ENCODE peak calls at places on chromosomes 13 and 19, in seven cellular contexts. M is left ventricle myocardium inferior, T is astrocyte of the spinal cord, L is Peyer's patch, R is coronary artery, P is kidney epithelial cell, H is SK-N-SH. Z is an unnamed sample.

GRCh38 chr19:4474504-4475136 is 2.5 kb downstream of the HDGFL2 start:
- DNase-seq in M (no peak), T (peak), L (no peak), R (no peak), P (no peak), H (peak), Z (peak)

GRCh38 chr19:49690656-49691242 is at the start of gene CPT1C:
- DNase-seq in M (peak), T (peak), L (peak), R (no peak), P (no peak), H (peak), Z (peak)

GRCh38 chr19:33463194-33463593 is 58.4 kb downstream of the PEPD start:
- DNase-seq in M (no peak), T (no peak), L (no peak), R (no peak), P (no peak), H (no peak), Z (no peak)

GRCh38 chr13:93559718-93560117 is 333.1 kb downstream of the GPC6 start:
- DNase-seq in M (no peak), T (peak), L (no peak), R (no peak), P (peak), H (no peak), Z (no peak)

GRCh38 chr19:30049844-30050667 is 108.0 kb downstream of the URI1 start:
- DNase-seq in M (no peak), T (no peak), L (no peak), R (no peak), P (no peak), H (peak), Z (no peak)

GRCh38 chr19:14114854-14115253 is 2.7 kb downstream of the PRKACA start:
- DNase-seq in M (peak), T (no peak), L (peak), R (no peak), P (no peak), H (peak), Z (no peak)

GRCh38 chr13:102799544-102800144 is 725 bp downstream of the BIVM start:
- DNase-seq in M (no peak), T (peak), L (peak), R (peak), P (no peak), H (peak), Z (no peak)

GRCh38 chr19:16062789-16063188 is 13.5 kb upstream of the TPM4 start:
- DNase-seq in M (no peak), T (no peak), L (peak), R (no peak), P (no peak), H (peak), Z (peak)

GRCh38 chr19:40672038-40672437 is 18.4 kb downstream of the NUMBL start:
- DNase-seq in M (no peak), T (no peak), L (no peak), R (no peak), P (no peak), H (no peak), Z (no peak)

GRCh38 chr13:30026093-30026492 is 175.7 kb upstream of the UBL3 start:
- DNase-seq in M (no peak), T (peak), L (no peak), R (no peak), P (no peak), H (no peak), Z (no peak)

GRCh38 chr13:29676941-29677452 is 81.5 kb upstream of the SLC7A1 start:
- DNase-seq in M (no peak), T (peak), L (peak), R (no peak), P (no peak), H (no peak), Z (no peak)

GRCh38 chr19:39516270-39516669 is 1.3 kb downstream of the SELENOV start:
- DNase-seq in M (no peak), T (no peak), L (no peak), R (no peak), P (no peak), H (no peak), Z (no peak)

GRCh38 chr19:5903502-5904301 is at the start of gene NDUFA11:
- DNase-seq in M (peak), T (peak), L (peak), R (peak), P (peak), H (peak), Z (peak)

GRCh38 chr13:80783926-80784325 is 443.0 kb upstream of the SPRY2 start:
- DNase-seq in M (no peak), T (peak), L (no peak), R (no peak), P (peak), H (no peak), Z (no peak)

GRCh38 chr19:29404951-29405727 is 120.7 kb upstream of the VSTM2B start:
- DNase-seq in M (no peak), T (no peak), L (no peak), R (no peak), P (no peak), H (no peak), Z (peak)

GRCh38 chr19:5018224-5019015 is 49.5 kb downstream of the KDM4B start:
- DNase-seq in M (no peak), T (peak), L (no peak), R (no peak), P (no peak), H (no peak), Z (no peak)

GRCh38 chr13:45512148-45512498 is 47.4 kb downstream of the COG3 start:
- DNase-seq in M (no peak), T (no peak), L (no peak), R (no peak), P (no peak), H (no peak), Z (no peak)

GRCh38 chr19:47661161-47661560 is 52.1 kb upstream of the EHD2 start:
- DNase-seq in M (no peak), T (no peak), L (no peak), R (no peak), P (no peak), H (no peak), Z (no peak)

GRCh38 chr19:17248011-17248776 is 2.5 kb upstream of the NR2F6 start:
- DNase-seq in M (no peak), T (no peak), L (peak), R (no peak), P (no peak), H (no peak), Z (no peak)

GRCh38 chr13:19782049-19782726 is 557 bp downstream of the PSPC1 start:
- DNase-seq in M (peak), T (peak), L (peak), R (peak), P (no peak), H (peak), Z (peak)

GRCh38 chr13:95343944-95344343 is 42.7 kb upstream of the ABCC4 start:
- DNase-seq in M (no peak), T (no peak), L (no peak), R (no peak), P (no peak), H (no peak), Z (no peak)

GRCh38 chr13:111461445-111462149 is 141.2 kb downstream of the TEX29 start:
- DNase-seq in M (no peak), T (no peak), L (peak), R (peak), P (no peak), H (no peak), Z (no peak)

GRCh38 chr13:40502236-40502635 is 164.2 kb downstream of the FOXO1 start:
- DNase-seq in M (no peak), T (peak), L (no peak), R (no peak), P (no peak), H (no peak), Z (no peak)

GRCh38 chr19:7476941-7477494 is 11.8 kb downstream of the PEX11G start:
- DNase-seq in M (no peak), T (no peak), L (no peak), R (no peak), P (no peak), H (peak), Z (no peak)

GRCh38 chr19:7978196-7978825 is 27.1 kb downstream of the ELAVL1 start:
- DNase-seq in M (no peak), T (no peak), L (no peak), R (no peak), P (no peak), H (no peak), Z (no peak)

GRCh38 chr13:74931698-74932433 is 550.1 kb downstream of the TBC1D4 start:
- DNase-seq in M (no peak), T (no peak), L (no peak), R (no peak), P (no peak), H (peak), Z (no peak)

GRCh38 chr13:30520571-30520970 is 54.8 kb upstream of the HMGB1 start:
- DNase-seq in M (no peak), T (peak), L (no peak), R (no peak), P (no peak), H (no peak), Z (no peak)

GRCh38 chr19:28074773-28075172 is 1138.2 kb downstream of the UQCRFS1 start:
- DNase-seq in M (no peak), T (no peak), L (no peak), R (no peak), P (no peak), H (no peak), Z (no peak)

GRCh38 chr19:4652075-4652474 is 12.8 kb downstream of the TNFAIP8L1 start:
- DNase-seq in M (no peak), T (no peak), L (no peak), R (no peak), P (no peak), H (no peak), Z (no peak)

GRCh38 chr19:42596391-42597071 is 1.8 kb upstream of the CEACAM8 start:
- DNase-seq in M (no peak), T (no peak), L (peak), R (no peak), P (no peak), H (peak), Z (peak)

GRCh38 chr19:28737021-28737525 is 475.9 kb downstream of the UQCRFS1 start:
- DNase-seq in M (no peak), T (peak), L (no peak), R (no peak), P (no peak), H (no peak), Z (no peak)

GRCh38 chr19:55640043-55640576 is 692 bp upstream of the ZNF580 start:
- DNase-seq in M (peak), T (peak), L (peak), R (peak), P (no peak), H (peak), Z (peak)
- TF ChIP-seq CTCF in M (peak), T (peak), L (no peak), R (peak), P (peak), H (peak), Z (peak)

DNA sequence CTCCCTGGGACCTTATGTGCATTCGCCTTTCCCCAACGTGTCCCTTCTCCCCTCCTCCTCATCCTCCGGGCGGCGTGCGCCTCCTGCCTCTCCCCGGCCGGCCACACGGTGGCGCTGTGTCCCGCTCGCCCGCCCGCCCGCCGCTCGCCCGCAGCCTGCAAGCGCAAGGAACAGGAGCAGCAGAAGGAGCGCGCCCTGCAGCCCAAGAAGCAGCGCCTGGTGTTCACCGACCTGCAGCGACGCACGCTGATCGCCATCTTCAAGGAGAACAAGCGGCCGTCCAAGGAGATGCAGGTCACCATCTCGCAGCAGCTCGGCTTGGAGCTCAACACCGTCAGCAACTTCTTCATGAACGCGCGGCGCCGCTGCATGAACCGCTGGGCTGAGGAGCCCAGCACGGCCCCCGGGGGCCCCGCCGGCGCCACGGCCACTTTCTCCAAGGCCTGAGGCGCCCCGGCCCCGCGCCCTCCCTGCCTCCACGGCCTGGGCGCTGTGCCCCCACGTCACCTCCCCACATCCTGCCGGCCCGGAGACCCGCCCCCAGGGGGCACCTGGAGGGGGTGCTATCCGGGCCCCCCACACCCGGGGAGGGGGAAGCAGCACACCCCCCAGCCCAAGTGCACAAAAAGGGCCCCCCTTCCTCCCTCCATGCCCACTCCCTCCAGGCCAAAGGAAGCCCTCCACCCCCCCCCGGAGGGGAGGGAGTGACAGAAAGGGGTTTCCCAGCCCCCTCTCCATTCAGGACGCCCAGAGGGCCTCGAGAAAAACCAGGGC is 21.9 kb downstream of the ONECUT3 start:
- DNase-seq in M (no peak), T (no peak), L (no peak), R (no peak), P (no peak), H (peak), Z (no peak)
- TF ChIP-seq CTCF in M (peak), T (peak), L (no peak), R (no peak), P (peak), H (peak), Z (peak)

GRCh38 chr19:1862068-1862423 is 1.3 kb downstream of the KLF16 start:
- DNase-seq in M (no peak), T (no peak), L (no peak), R (no peak), P (no peak), H (no peak), Z (no peak)
- TF ChIP-seq CTCF in M (no peak), T (no peak), L (no peak), R (no peak), P (no peak), H (no peak), Z (no peak)

GRCh38 chr19:11138659-11139526 is 16.7 kb downstream of the SPC24 start:
- DNase-seq in M (peak), T (peak), L (peak), R (peak), P (peak), H (peak), Z (peak)

GRCh38 chr19:11145147-11145924 is 10.2 kb downstream of the SPC24 start:
- DNase-seq in M (no peak), T (no peak), L (no peak), R (no peak), P (no peak), H (no peak), Z (no peak)

GRCh38 chr19:11142528-11143171 is 12.9 kb downstream of the SPC24 start:
- DNase-seq in M (peak), T (peak), L (peak), R (peak), P (peak), H (peak), Z (peak)

GRCh38 chr19:11140896-11141295 is 14.7 kb downstream of the SPC24 start:
- DNase-seq in M (no peak), T (no peak), L (no peak), R (no peak), P (no peak), H (no peak), Z (no peak)

DNA sequence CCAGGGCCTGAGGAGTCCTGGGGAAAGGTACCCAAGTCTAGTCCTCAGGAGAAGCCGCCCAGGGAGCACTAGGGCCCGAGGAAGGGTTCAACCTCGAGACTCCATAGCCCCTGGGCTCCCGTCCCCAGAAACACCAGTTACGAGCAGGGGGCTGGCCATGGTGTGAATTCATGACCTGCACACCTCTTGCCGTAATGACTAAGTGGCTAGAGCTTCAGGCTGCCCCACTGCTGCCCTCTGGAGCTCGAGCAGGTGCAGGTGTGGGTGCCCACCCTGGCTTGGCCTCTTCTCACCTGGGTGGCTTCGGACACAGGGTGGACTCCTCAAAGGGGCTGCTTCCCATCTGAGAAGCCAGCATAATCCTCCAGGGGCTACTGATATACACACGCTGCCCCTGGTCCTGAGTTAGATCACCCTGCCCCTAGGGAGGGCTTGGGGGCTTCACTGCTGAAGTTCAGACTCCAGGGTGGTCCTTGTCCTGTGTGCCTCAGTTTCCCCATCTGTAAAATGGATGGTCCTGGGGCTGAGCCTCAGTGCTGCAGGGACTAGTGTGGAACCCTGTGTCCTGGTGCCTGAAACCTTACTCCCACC is 13.6 kb downstream of the SPC24 start:
- DNase-seq in M (no peak), T (no peak), L (no peak), R (no peak), P (no peak), H (no peak), Z (no peak)
- TF ChIP-seq CTCF in M (peak), T (peak), L (no peak), R (no peak), P (peak), H (peak), Z (no peak)

DNA sequence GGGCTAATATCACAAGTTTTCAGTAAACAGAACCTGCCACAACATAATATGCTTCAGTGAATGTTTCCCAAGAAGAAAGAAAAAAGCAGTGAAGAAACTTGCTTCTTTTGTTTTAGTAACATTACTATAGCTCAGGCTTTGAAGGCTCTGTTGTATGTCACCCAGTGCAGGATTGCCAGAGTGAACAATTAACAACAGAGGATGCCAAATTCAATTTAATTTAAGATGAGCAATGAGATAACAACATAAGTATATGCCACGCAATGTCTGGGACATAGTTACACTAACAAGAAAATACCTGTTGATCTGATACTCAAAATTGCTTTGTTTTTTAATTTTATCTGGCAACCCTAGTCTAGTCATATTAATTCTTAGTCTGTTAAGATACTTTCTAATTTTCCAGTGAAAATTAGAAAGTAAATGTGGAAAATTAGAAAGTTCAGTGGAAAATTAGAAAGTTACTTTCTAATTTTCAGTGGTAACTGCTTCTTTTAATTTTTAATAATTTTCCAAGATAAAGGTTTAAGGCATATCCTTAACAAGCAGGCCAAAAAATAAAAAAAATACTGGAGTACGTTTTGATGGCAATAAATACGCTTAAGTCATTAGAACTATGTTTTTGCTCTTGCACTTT is 336.3 kb downstream of the SLITRK6 start:
- DNase-seq in M (no peak), T (no peak), L (no peak), R (no peak), P (no peak), H (peak), Z (no peak)
- TF ChIP-seq CTCF in M (no peak), T (no peak), L (no peak), R (no peak), P (no peak), H (no peak), Z (no peak)

GRCh38 chr13:113511361-113511760 is 20.9 kb upstream of the DCUN1D2 start:
- DNase-seq in M (no peak), T (no peak), L (no peak), R (no peak), P (no peak), H (no peak), Z (no peak)

GRCh38 chr13:113510871-113511270 is 20.4 kb upstream of the DCUN1D2 start:
- DNase-seq in M (no peak), T (no peak), L (no peak), R (no peak), P (no peak), H (no peak), Z (no peak)

GRCh38 chr13:113513761-113514160 is 23.2 kb upstream of the DCUN1D2 start:
- DNase-seq in M (no peak), T (no peak), L (no peak), R (no peak), P (no peak), H (no peak), Z (no peak)

GRCh38 chr13:113518080-113518803 is 27.7 kb upstream of the DCUN1D2 start:
- DNase-seq in M (no peak), T (no peak), L (no peak), R (no peak), P (no peak), H (no peak), Z (no peak)

GRCh38 chr13:113514844-113515243 is 24.3 kb upstream of the DCUN1D2 start:
- DNase-seq in M (no peak), T (no peak), L (no peak), R (no peak), P (no peak), H (no peak), Z (no peak)
- TF ChIP-seq CTCF in M (no peak), T (no peak), L (no peak), R (no peak), P (no peak), H (no peak), Z (no peak)

DNA sequence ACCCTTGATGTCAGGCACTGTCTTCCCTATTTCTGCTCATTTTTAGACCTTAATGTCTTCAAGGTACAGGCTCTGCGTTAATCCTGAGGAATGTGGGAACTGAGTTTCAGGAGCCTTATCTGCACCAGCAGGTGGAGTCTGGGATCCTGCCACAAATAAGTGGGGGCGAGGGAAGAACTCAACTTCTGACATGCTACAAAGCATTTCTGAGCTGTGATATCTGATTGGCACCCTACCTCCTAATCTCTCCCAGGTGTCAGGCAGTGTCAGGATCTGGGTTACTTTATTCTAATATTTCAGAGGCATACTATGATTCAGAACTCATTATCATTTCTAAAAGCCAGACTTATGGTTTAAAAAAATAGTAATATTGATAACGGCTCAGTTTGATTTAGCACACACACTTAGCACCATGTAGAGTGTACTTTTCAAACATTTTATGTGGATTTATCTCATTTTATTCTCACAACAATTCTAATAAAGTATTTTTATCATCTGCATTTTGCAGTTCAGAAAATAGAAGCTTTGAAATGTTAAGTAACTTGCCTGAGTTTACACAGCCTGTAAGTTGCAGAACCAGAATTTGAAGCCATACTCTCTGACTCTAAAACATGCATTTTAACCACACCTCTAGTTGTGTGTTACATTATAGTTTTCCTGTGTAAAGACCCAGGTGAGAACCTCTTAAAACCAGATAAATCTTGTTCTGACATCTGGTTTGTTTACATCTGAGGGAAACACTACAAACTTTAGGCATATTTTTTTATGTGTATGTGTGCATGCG is 358.6 kb downstream of the TDRD3 start:
- DNase-seq in M (no peak), T (no peak), L (no peak), R (no peak), P (no peak), H (no peak), Z (no peak)
- TF ChIP-seq CTCF in M (no peak), T (no peak), L (no peak), R (no peak), P (peak), H (no peak), Z (no peak)

GRCh38 chr13:100596516-100596915 is 7.9 kb upstream of the GGACT start:
- DNase-seq in M (no peak), T (no peak), L (no peak), R (no peak), P (no peak), H (no peak), Z (no peak)
- TF ChIP-seq CTCF in M (no peak), T (no peak), L (no peak), R (no peak), P (no peak), H (no peak), Z (no peak)

Z was measured in dorsolateral prefrontal cortex.